ENCODE peak calls at places on chromosomes 6 and 20, in five cellular contexts. Z, M, W, E and P are unnamed samples.

GRCh38 chr20:43977252-43977651 is 62.6 kb downstream of the TOX2 start:
- DNase-seq in Z (no peak), M (no peak), W (no peak), E (no peak), P (no peak)

GRCh38 chr20:3580412-3580811 is 82.8 kb downstream of the GFRA4 start:
- DNase-seq in Z (no peak), M (no peak), W (no peak), E (no peak), P (no peak)

GRCh38 chr20:49594143-49594928 is 26.4 kb upstream of the PTGIS start:
- DNase-seq in Z (no peak), M (no peak), W (no peak), E (no peak), P (no peak)

GRCh38 chr6:138402833-138403187 is 1.2 kb upstream of the HEBP2 start:
- DNase-seq in Z (no peak), M (no peak), W (no peak), E (no peak), P (no peak)

GRCh38 chr6:44115866-44116265 is 11.4 kb downstream of the MRPL14 start:
- DNase-seq in Z (no peak), M (no peak), W (no peak), E (no peak), P (no peak)

GRCh38 chr20:59518881-59519706 is 85.2 kb upstream of the PHACTR3 start:
- DNase-seq in Z (peak), M (no peak), W (no peak), E (no peak), P (peak)

GRCh38 chr6:21906826-21907225 is 313.3 kb downstream of the SOX4 start:
- DNase-seq in Z (no peak), M (no peak), W (no peak), E (no peak), P (no peak)

GRCh38 chr6:163888030-163888819 is 473.7 kb downstream of the QKI start:
- DNase-seq in Z (no peak), M (no peak), W (no peak), E (no peak), P (no peak)

GRCh38 chr6:44730771-44731391 is 343.4 kb downstream of the CDC5L start:
- DNase-seq in Z (no peak), M (no peak), W (no peak), E (no peak), P (no peak)